ENCODE peak calls at places on chromosome 22, in nine cellular contexts. V is iPS DF 19.7, I is sciatic nerve, A is activated gamma-delta T cell treated with Interleukin-2 at 50 U/mL for 16 hours, Q is head of caudate nucleus, W is GM18507, T is T-cell, Y is neural crest cell, Z is HT1080. P is an unnamed sample.

GRCh38 chr22:36981247-36981775 is 37.9 kb downstream of the TST start:
- DNase-seq in V (no peak), I (no peak), A (no peak), Q (no peak), W (no peak), T (no peak), Y (no peak), Z (no peak), P (no peak)

GRCh38 chr22:41526226-41526531 is 18.1 kb downstream of the POLR3H start:
- DNase-seq in V (no peak), I (no peak), A (no peak), Q (no peak), W (no peak), T (no peak), Y (no peak), Z (no peak), P (no peak)

GRCh38 chr22:43507235-43507634 is 95.4 kb downstream of the MPPED1 start:
- DNase-seq in V (no peak), I (no peak), A (no peak), Q (no peak), W (no peak), T (no peak), Y (no peak), Z (no peak), P (no peak)

GRCh38 chr22:25447067-25447688 is 117.3 kb upstream of the GRK3 start:
- DNase-seq in V (no peak), I (no peak), A (no peak), Q (peak), W (no peak), T (no peak), Y (no peak), Z (no peak), P (no peak)

GRCh38 chr22:46514592-46515207 is 22.7 kb downstream of the CELSR1 start:
- DNase-seq in V (no peak), I (no peak), A (no peak), Q (no peak), W (no peak), T (no peak), Y (no peak), Z (peak), P (no peak)

GRCh38 chr22:29147241-29147919 is 58.3 kb upstream of the EMID1 start:
- DNase-seq in V (no peak), I (peak), A (no peak), Q (peak), W (no peak), T (no peak), Y (no peak), Z (no peak), P (peak)

GRCh38 chr22:35140879-35141745 is 75.2 kb downstream of the ISX start:
- DNase-seq in V (no peak), I (no peak), A (no peak), Q (no peak), W (peak), T (no peak), Y (no peak), Z (peak), P (no peak)

GRCh38 chr22:50473088-50473487 is 1.7 kb downstream of the SBF1 start:
- DNase-seq in V (no peak), I (no peak), A (peak), Q (no peak), W (no peak), T (peak), Y (no peak), Z (no peak), P (no peak)

GRCh38 chr22:30309981-30310672 is 16.6 kb downstream of the TBC1D10A start:
- DNase-seq in V (no peak), I (no peak), A (peak), Q (no peak), W (no peak), T (no peak), Y (no peak), Z (no peak), P (no peak)

GRCh38 chr22:35564975-35565867 is 24.6 kb downstream of the RASD2 start:
- DNase-seq in V (no peak), I (no peak), A (no peak), Q (no peak), W (no peak), T (no peak), Y (no peak), Z (no peak), P (no peak)

GRCh38 chr22:20571078-20571503 is 63.7 kb downstream of the MED15 start:
- DNase-seq in V (no peak), I (no peak), A (no peak), Q (no peak), W (no peak), T (no peak), Y (no peak), Z (no peak), P (no peak)

GRCh38 chr22:27022256-27022655 is 364.9 kb downstream of the MIAT start:
- DNase-seq in V (no peak), I (no peak), A (no peak), Q (no peak), W (no peak), T (no peak), Y (no peak), Z (no peak), P (no peak)

GRCh38 chr22:41237707-41238569 is 2.8 kb downstream of the CHADL start:
- DNase-seq in V (peak), I (peak), A (peak), Q (peak), W (peak), T (peak), Y (peak), Z (no peak), P (no peak)

GRCh38 chr22:38957046-38957770 is at the start of gene APOBEC3A:
- DNase-seq in V (no peak), I (no peak), A (no peak), Q (no peak), W (no peak), T (no peak), Y (no peak), Z (no peak), P (no peak)

GRCh38 chr22:28029962-28030361 is 110.9 kb upstream of the PITPNB start:
- DNase-seq in V (no peak), I (peak), A (no peak), Q (no peak), W (no peak), T (no peak), Y (no peak), Z (no peak), P (peak)

GRCh38 chr22:44145544-44145943 is 35.2 kb upstream of the PARVG start:
- DNase-seq in V (no peak), I (no peak), A (no peak), Q (no peak), W (no peak), T (no peak), Y (no peak), Z (no peak), P (no peak)

GRCh38 chr22:50057292-50057867 is 718 bp downstream of the TTLL8 start:
- DNase-seq in V (no peak), I (no peak), A (no peak), Q (no peak), W (no peak), T (no peak), Y (no peak), Z (no peak), P (no peak)

GRCh38 chr22:30483169-30483568 is 11.4 kb upstream of the SEC14L3 start:
- DNase-seq in V (no peak), I (no peak), A (no peak), Q (no peak), W (no peak), T (no peak), Y (no peak), Z (no peak), P (no peak)